ENCODE peak calls at places on chromosomes 5 and 9, in six cellular contexts. X is GM23338, W is GM23248, I is HCT116, E is PC-3, C is MM.1S. V is an unnamed sample.

GRCh38 chr9:91933556-91934352 is 16.3 kb downstream of the ROR2 start:
- DNase-seq in C (peak), E (no peak), X (no peak), W (peak), I (no peak), V (no peak)

GRCh38 chr9:36037580-36038169 is 962 bp downstream of the RECK start:
- DNase-seq in W (peak), C (peak), E (no peak), I (no peak), X (peak), V (no peak)

GRCh38 chr9:109108318-109108717 is 11.4 kb downstream of the TMEM245 start:
- DNase-seq in W (peak), X (no peak), E (peak), C (peak), I (no peak), V (no peak)

GRCh38 chr9:131915181-131915580 is 164.5 kb downstream of the MED27 start:
- DNase-seq in W (peak), X (no peak), I (no peak), E (peak), C (no peak), V (no peak)

GRCh38 chr5:153767221-153768218 is 271.2 kb downstream of the FAM114A2 start:
- DNase-seq in X (no peak), E (no peak), C (no peak), I (no peak), W (no peak), V (no peak)

GRCh38 chr9:133108794-133109641 is 12.0 kb downstream of the RALGDS start:
- DNase-seq in E (no peak), I (no peak), X (no peak), W (no peak), C (no peak), V (no peak)

GRCh38 chr5:39505751-39506150 is 81.0 kb upstream of the DAB2 start:
- DNase-seq in W (peak), C (no peak), X (no peak), E (no peak), I (no peak), V (no peak)

GRCh38 chr5:132887326-132887725 is 13.9 kb downstream of the LEAP2 start:
- DNase-seq in C (no peak), I (no peak), E (no peak), X (no peak), W (no peak), V (no peak)

GRCh38 chr9:34047864-34048729 is 590 bp downstream of the UBAP2 start:
- DNase-seq in W (peak), I (peak), C (peak), E (peak), X (peak), V (peak)

GRCh38 chr9:137064027-137064879 is 6.1 kb downstream of the SAPCD2 start:
- DNase-seq in E (peak), I (no peak), X (peak), C (peak), W (peak), V (peak)

GRCh38 chr9:134686896-134687295 is 45.3 kb downstream of the COL5A1 start:
- DNase-seq in C (no peak), E (no peak), W (no peak), I (no peak), X (no peak), V (no peak)

GRCh38 chr5:139110526-139111168 is 87.5 kb downstream of the SIL1 start:
- DNase-seq in I (no peak), C (no peak), E (no peak), W (no peak), X (no peak), V (no peak)

GRCh38 chr5:33936004-33936380 is 194 bp upstream of the RXFP3 start:
- DNase-seq in E (peak), X (peak), W (peak), C (peak), I (no peak), V (peak)

GRCh38 chr5:66829826-66830225 is 233.6 kb downstream of the MAST4 start:
- DNase-seq in X (peak), W (peak), C (peak), I (no peak), E (peak), V (peak)

GRCh38 chr5:102856374-102856748 is 101.3 kb downstream of the PAM start:
- DNase-seq in E (peak), I (no peak), W (peak), C (no peak), X (no peak), V (no peak)

GRCh38 chr5:87400305-87400899 is 12.3 kb downstream of the CCNH start:
- DNase-seq in C (peak), X (peak), E (peak), I (peak), W (peak), V (peak)

DNA sequence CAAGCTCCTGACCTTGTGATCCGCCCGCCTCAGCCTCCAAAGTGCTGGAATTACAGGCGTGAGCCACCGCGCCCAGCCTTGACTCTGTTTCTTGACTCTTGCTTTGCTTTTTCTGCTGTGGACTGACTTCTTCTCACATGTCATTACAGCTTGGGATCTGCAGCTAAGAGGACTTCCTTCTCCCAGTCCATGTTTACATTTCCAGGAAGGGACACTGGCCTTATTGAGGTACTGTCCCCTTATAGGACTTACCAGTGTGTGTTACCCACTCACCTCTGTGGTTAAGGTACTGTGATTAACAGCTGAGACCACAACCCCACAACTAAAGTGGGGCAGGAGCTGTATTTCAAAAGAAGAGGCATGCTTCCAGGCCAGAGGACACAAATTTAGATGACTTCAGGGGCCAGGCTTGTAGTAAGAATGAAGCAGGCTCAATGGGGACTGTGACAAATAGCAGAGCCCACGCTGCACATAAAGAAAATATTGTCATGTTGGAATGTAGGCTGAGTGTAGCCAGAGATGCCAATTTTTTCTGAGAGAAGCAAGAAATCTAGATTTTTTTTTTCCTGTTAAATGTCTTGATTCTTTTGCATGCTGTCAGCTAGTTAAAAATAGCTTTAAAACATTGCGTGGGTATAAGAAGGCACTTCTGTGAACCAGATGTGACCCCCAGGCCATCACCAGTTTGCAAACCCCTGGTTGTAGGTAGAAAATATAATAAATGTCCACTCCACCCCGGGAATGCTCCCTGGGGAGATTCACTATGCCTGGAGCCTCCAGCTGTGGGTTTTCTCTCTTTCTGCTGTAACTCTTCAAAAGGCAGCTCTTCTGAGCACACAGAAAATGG is 75.0 kb downstream of the PTPDC1 start:
- DNase-seq in W (peak), C (no peak), I (no peak), X (no peak), E (no peak), V (no peak)
- TF ChIP-seq EZH2phosphoT487 in W (no peak), C (no peak), I (no peak), X (no peak), E (no peak), V (no peak)

DNA sequence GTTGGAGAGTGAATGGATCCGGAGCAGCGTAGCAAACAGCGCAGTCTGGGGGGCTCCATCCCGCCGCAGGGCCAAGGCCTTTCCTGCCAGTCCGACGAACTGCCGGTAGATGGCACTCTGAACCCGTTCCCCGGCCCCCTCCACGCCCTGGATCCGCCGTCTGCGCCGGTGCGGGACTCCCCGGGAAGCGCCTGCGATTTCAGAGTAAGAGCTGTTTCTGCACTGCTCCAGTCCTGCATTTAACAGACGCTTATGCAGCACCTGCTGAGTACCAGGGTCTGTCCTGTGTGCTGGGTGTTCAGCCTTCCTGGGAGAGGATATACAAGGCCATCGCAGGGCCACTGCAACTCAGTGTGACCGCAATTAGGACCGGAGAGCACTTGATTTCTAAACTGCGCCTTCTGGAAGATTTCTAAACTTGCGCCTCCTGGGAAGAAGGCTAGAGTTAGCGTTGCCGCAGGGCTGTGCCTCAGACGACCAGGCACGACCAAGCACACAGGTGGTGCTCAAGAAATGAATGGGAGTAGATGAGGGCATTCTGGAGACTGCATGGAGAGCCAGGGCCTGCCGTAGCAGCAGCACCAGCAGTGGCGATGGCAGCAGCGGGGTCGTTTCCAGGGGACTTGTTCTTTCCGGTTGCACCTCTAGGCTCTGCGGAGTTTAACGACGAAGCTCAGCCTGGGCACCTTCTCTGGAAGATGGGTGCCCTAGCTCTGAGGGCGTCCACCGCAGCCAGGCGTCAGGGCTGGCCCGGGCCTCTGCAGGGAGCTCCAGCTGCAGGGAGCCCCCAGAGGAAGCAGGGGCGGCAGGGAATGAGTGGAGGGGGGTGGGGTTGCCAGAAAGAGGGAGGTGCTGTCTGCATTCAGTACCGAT is 14.3 kb upstream of the TIFAB start:
- DNase-seq in W (peak), C (peak), X (peak), E (peak), I (peak), V (peak)
- TF ChIP-seq EZH2 in W (no peak), C (no peak), X (peak), E (no peak), I (no peak), V (peak)

DNA sequence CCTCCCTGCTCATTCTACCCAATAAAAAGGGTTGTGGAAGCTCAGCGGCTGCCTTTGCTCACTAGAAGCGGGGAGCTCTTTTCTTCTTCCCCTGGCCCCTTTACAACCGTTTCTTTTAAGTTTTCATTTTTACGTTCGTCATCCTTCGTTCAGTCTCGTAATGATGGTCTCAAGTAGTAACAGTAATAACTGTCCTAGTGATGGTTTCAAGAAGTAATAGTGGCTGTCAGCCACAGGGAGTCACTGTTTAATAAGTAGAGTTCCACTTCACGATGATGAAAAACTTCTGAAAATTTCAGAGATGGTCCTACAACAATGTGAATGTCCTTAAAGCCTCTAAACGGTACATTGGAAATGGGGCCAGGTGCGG is 6.2 kb downstream of the UGT3A2 start:
- DNase-seq in W (peak), X (peak), C (peak), E (peak), I (peak), V (no peak)
- H3K4me3 ChIP-seq in W (peak), X (no peak), C (no peak), E (peak), I (no peak), V (no peak)

DNA sequence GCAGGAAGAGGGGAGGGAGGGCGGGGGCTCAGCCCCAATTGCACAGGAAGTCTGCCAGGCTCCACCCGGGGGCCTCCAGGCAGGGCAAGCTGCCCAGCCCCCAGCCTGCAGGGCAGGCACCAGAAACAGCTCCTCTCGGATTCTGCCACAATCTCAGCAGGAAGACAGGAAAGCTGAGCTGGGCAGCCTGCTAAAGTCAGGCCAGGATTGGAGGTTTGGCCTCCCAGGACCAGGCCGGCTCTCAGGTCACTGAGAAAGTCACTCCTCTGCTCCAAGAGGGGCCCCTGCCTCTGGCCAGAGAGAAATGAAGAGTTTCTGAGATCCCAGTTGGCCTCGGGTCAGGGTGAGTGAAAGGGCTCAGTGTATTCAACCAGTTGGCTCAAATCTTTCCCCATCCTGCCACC is 54.6 kb upstream of the STXBP1 start:
- DNase-seq in W (peak), X (no peak), C (no peak), I (no peak), E (peak), V (peak)
- TF ChIP-seq EZH2phosphoT487 in W (no peak), X (no peak), C (no peak), I (no peak), E (no peak), V (no peak)

GRCh38 chr5:73299017-73299630 is 126.1 kb downstream of the TMEM174 start:
- DNase-seq in W (peak), I (no peak), X (peak), E (peak), C (no peak), V (peak)

GRCh38 chr5:73301208-73302088 is 128.5 kb downstream of the TMEM174 start:
- DNase-seq in I (no peak), X (peak), W (no peak), C (no peak), E (no peak), V (peak)

GRCh38 chr5:73302797-73303138 is 129.8 kb downstream of the TMEM174 start:
- DNase-seq in E (no peak), X (no peak), I (no peak), C (no peak), W (no peak), V (no peak)

GRCh38 chr5:73299665-73300435 is 126.9 kb downstream of the TMEM174 start:
- DNase-seq in I (no peak), X (peak), W (no peak), E (no peak), C (no peak), V (peak)

GRCh38 chr5:73300520-73301207 is 127.7 kb downstream of the TMEM174 start:
- DNase-seq in I (no peak), X (peak), E (peak), C (no peak), W (no peak), V (peak)
- TF ChIP-seq EZH2 in I (no peak), X (peak), E (no peak), C (no peak), W (no peak), V (peak)

GRCh38 chr5:127227881-127228280 is 62.7 kb upstream of the MEGF10 start:
- DNase-seq in W (peak), C (no peak), E (peak), X (no peak), I (no peak), V (no peak)

GRCh38 chr5:127231118-127231517 is 59.5 kb upstream of the MEGF10 start:
- DNase-seq in I (no peak), C (no peak), E (no peak), X (no peak), W (no peak), V (no peak)

GRCh38 chr5:127228540-127229184 is 61.9 kb upstream of the MEGF10 start:
- DNase-seq in X (peak), E (no peak), C (no peak), I (no peak), W (peak), V (peak)

GRCh38 chr5:127233590-127233989 is 57.0 kb upstream of the MEGF10 start:
- DNase-seq in I (no peak), X (no peak), W (no peak), E (no peak), C (no peak), V (no peak)

GRCh38 chr5:127229185-127229889 is 61.3 kb upstream of the MEGF10 start:
- DNase-seq in C (no peak), E (peak), X (peak), W (peak), I (no peak), V (peak)
- H3K4me3 ChIP-seq in C (no peak), E (peak), X (peak), W (peak), I (no peak), V (peak)

V was measured in neural progenitor cell.